ENCODE peak calls at places on chromosome 20, in nine cellular contexts. O is PC-9; L is AG04449; A is naive thymus-derived CD4-positive, alpha-beta T cell; M is cardiac muscle cell; P is astrocyte of the spinal cord; R is ascending aorta; I is fibroblast of lung; T is upper lobe of right lung. V is an unnamed sample.

GRCh38 chr20:2131366-2131765 is 29.7 kb downstream of the STK35 start:
- DNase-seq in A (no peak), M (no peak), R (no peak), O (peak), T (no peak), L (no peak), P (peak), I (peak), V (no peak)

GRCh38 chr20:41279546-41280225 is 37.8 kb downstream of the ZHX3 start:
- DNase-seq in P (no peak), T (no peak), R (no peak), O (no peak), L (no peak), A (no peak), I (no peak), M (no peak), V (no peak)

GRCh38 chr20:41058007-41058673 is 29.5 kb downstream of the TOP1 start:
- DNase-seq in R (no peak), O (no peak), I (peak), T (no peak), P (peak), M (no peak), L (peak), A (peak), V (peak)

GRCh38 chr20:20699144-20699543 is 13.3 kb downstream of the RALGAPA2 start:
- DNase-seq in L (no peak), A (no peak), P (peak), O (no peak), R (no peak), I (no peak), M (no peak), T (no peak), V (no peak)

GRCh38 chr20:51930775-51931174 is 128.5 kb upstream of the SALL4 start:
- DNase-seq in A (no peak), T (no peak), R (no peak), M (no peak), I (peak), L (no peak), P (peak), O (no peak), V (peak)

GRCh38 chr20:17636523-17637412 is 45.3 kb downstream of the RRBP1 start:
- DNase-seq in T (no peak), O (no peak), A (no peak), P (no peak), M (peak), I (no peak), R (no peak), L (no peak), V (no peak)

GRCh38 chr20:62192635-62193034 is 9.8 kb downstream of the MTG2 start:
- DNase-seq in R (no peak), L (no peak), O (no peak), P (no peak), A (no peak), I (no peak), M (no peak), T (no peak), V (no peak)

GRCh38 chr20:43913291-43914025 is 1.2 kb upstream of the TOX2 start:
- DNase-seq in R (peak), A (no peak), T (no peak), I (no peak), M (no peak), P (no peak), O (peak), L (no peak), V (no peak)

GRCh38 chr20:14986026-14986655 is 648.7 kb upstream of the FLRT3 start:
- DNase-seq in L (no peak), T (peak), P (peak), I (no peak), A (no peak), M (no peak), R (no peak), O (peak), V (no peak)

GRCh38 chr20:45176526-45176925 is 1.8 kb downstream of the PI3 start:
- DNase-seq in T (no peak), I (no peak), R (no peak), O (peak), A (no peak), L (no peak), M (no peak), P (no peak), V (no peak)

GRCh38 chr20:37523012-37523391 is 2.0 kb downstream of the NNAT start:
- DNase-seq in I (no peak), R (peak), L (no peak), A (no peak), T (no peak), O (no peak), P (no peak), M (no peak), V (no peak)

GRCh38 chr20:9185511-9185910 is 116.6 kb downstream of the PLCB4 start:
- DNase-seq in M (no peak), A (no peak), O (no peak), P (peak), I (peak), T (no peak), L (no peak), R (no peak), V (peak)

GRCh38 chr20:30606990-30607389 is 650.5 kb upstream of the DEFB115 start:
- DNase-seq in R (no peak), M (no peak), T (no peak), A (no peak), L (no peak), O (no peak), P (no peak), I (no peak), V (no peak)

GRCh38 chr20:43949248-43949647 is 34.6 kb downstream of the TOX2 start:
- DNase-seq in P (no peak), T (no peak), A (no peak), R (no peak), O (no peak), L (no peak), M (no peak), I (no peak), V (no peak)

GRCh38 chr20:38222231-38222922 is 38.2 kb downstream of the KIAA1755 start:
- DNase-seq in P (peak), I (peak), O (peak), A (peak), L (no peak), T (peak), M (peak), R (peak), V (no peak)

GRCh38 chr20:58148891-58149290 is 79.6 kb downstream of the ANKRD60 start:
- DNase-seq in P (no peak), T (no peak), L (no peak), A (no peak), R (peak), O (no peak), M (no peak), I (no peak), V (no peak)

GRCh38 chr20:24702501-24703283 is 233.3 kb downstream of the SYNDIG1 start:
- DNase-seq in A (no peak), P (no peak), T (peak), R (no peak), M (no peak), I (no peak), L (no peak), O (no peak), V (no peak)

GRCh38 chr20:41261790-41262717 is 55.5 kb downstream of the ZHX3 start:
- DNase-seq in L (no peak), O (peak), M (no peak), T (no peak), R (no peak), I (no peak), P (no peak), A (no peak), V (no peak)

GRCh38 chr20:46202758-46203509 is 84.8 kb downstream of the CD40 start:
- DNase-seq in P (no peak), I (no peak), O (no peak), L (no peak), M (no peak), R (no peak), T (no peak), A (no peak), V (no peak)

GRCh38 chr20:58053391-58054055 is 174.9 kb downstream of the ANKRD60 start:
- DNase-seq in A (no peak), O (no peak), M (no peak), P (no peak), L (no peak), I (no peak), T (no peak), R (peak), V (no peak)

GRCh38 chr20:4989570-4989969 is 11.7 kb downstream of the SLC23A2 start:
- DNase-seq in M (no peak), O (no peak), P (no peak), T (no peak), L (no peak), R (no peak), I (no peak), A (no peak), V (no peak)

GRCh38 chr20:52295556-52295955 is 104.0 kb upstream of the ZFP64 start:
- DNase-seq in A (no peak), R (no peak), I (peak), L (no peak), O (peak), M (no peak), P (no peak), T (no peak), V (no peak)

GRCh38 chr20:24842591-24843442 is 106.3 kb upstream of the CST7 start:
- DNase-seq in P (no peak), R (no peak), T (no peak), I (no peak), A (no peak), L (no peak), M (no peak), O (no peak), V (no peak)

GRCh38 chr20:19351542-19351941 is 139.1 kb downstream of the SLC24A3 start:
- DNase-seq in T (no peak), L (no peak), M (no peak), P (no peak), A (no peak), O (no peak), R (no peak), I (no peak), V (no peak)

GRCh38 chr20:44738779-44739477 is 6.7 kb upstream of the KCNK15 start:
- DNase-seq in I (peak), M (peak), O (peak), T (no peak), R (peak), A (peak), L (no peak), P (peak), V (no peak)

GRCh38 chr20:51985013-51985415 is 182.7 kb upstream of the SALL4 start:
- DNase-seq in P (peak), I (peak), T (no peak), A (no peak), M (no peak), R (no peak), L (peak), O (peak), V (peak)

GRCh38 chr20:51335329-51335841 is 207.1 kb downstream of the NFATC2 start:
- DNase-seq in L (peak), M (no peak), R (no peak), T (no peak), I (peak), A (no peak), P (peak), O (peak), V (peak)

GRCh38 chr20:58994390-58995159 is 12.5 kb downstream of the CTSZ start:
- DNase-seq in L (no peak), A (no peak), T (no peak), R (no peak), M (no peak), I (no peak), O (no peak), P (no peak), V (no peak)

GRCh38 chr20:9126527-9126926 is 57.6 kb downstream of the PLCB4 start:
- DNase-seq in I (no peak), R (no peak), M (no peak), T (no peak), L (no peak), A (no peak), O (no peak), P (no peak), V (no peak)

GRCh38 chr20:19249515-19249914 is 37.1 kb downstream of the SLC24A3 start:
- DNase-seq in M (no peak), R (no peak), T (no peak), A (no peak), I (peak), O (no peak), P (no peak), L (no peak), V (no peak)

GRCh38 chr20:45848421-45848820 is 8.8 kb downstream of the ACOT8 start:
- DNase-seq in A (no peak), T (no peak), L (no peak), I (no peak), O (no peak), P (no peak), M (no peak), R (no peak), V (no peak)

GRCh38 chr20:3123542-3123941 is 36.1 kb downstream of the FASTKD5 start:
- DNase-seq in M (no peak), R (no peak), P (no peak), I (no peak), A (no peak), L (no peak), T (no peak), O (no peak), V (peak)

GRCh38 chr20:3158968-3159431 is 665 bp downstream of the FASTKD5 start:
- DNase-seq in P (no peak), L (no peak), M (peak), I (peak), R (no peak), O (no peak), T (no peak), A (no peak), V (no peak)

GRCh38 chr20:58293453-58293852 is 16.1 kb upstream of the RAB22A start:
- DNase-seq in M (peak), O (no peak), R (no peak), A (no peak), L (no peak), P (no peak), T (no peak), I (no peak), V (no peak)

GRCh38 chr20:14720251-14720650 is 382.8 kb upstream of the FLRT3 start:
- DNase-seq in T (no peak), R (no peak), A (no peak), I (no peak), P (no peak), O (no peak), L (no peak), M (no peak), V (no peak)

GRCh38 chr20:23229989-23230388 is 120.6 kb upstream of the NXT1 start:
- DNase-seq in A (no peak), T (no peak), R (no peak), L (no peak), O (no peak), P (no peak), I (no peak), M (no peak), V (no peak)

GRCh38 chr20:62856931-62857619 is 4.5 kb downstream of the TCFL5 start:
- DNase-seq in I (no peak), O (peak), L (no peak), R (no peak), P (no peak), M (no peak), T (no peak), A (no peak), V (no peak)

GRCh38 chr20:36467076-36467999 is 74.0 kb upstream of the MYL9 start:
- DNase-seq in A (no peak), L (no peak), R (peak), M (no peak), I (peak), P (peak), T (no peak), O (no peak), V (no peak)

GRCh38 chr20:60437418-60437817 is 479.2 kb downstream of the CDH26 start:
- DNase-seq in R (no peak), P (no peak), I (no peak), O (no peak), A (no peak), L (no peak), T (no peak), M (no peak), V (no peak)
- H3K4me3 ChIP-seq in R (no peak), P (no peak), I (no peak), O (no peak), A (no peak), L (no peak), T (no peak), M (no peak), V (no peak)

GRCh38 chr20:47318027-47318595 is 38.4 kb downstream of the ZMYND8 start:
- DNase-seq in P (no peak), I (peak), R (no peak), L (no peak), M (peak), O (peak), T (peak), A (no peak), V (peak)

GRCh38 chr20:47317127-47317895 is 39.2 kb downstream of the ZMYND8 start:
- DNase-seq in M (no peak), O (peak), R (peak), A (peak), P (peak), L (peak), I (peak), T (peak), V (peak)

GRCh38 chr20:47319517-47320252 is 36.8 kb downstream of the ZMYND8 start:
- DNase-seq in L (no peak), P (peak), O (peak), A (no peak), R (peak), T (peak), I (peak), M (peak), V (peak)

GRCh38 chr20:47316776-47317126 is 39.7 kb downstream of the ZMYND8 start:
- DNase-seq in I (no peak), A (no peak), T (peak), O (no peak), M (no peak), L (no peak), P (no peak), R (no peak), V (no peak)

DNA sequence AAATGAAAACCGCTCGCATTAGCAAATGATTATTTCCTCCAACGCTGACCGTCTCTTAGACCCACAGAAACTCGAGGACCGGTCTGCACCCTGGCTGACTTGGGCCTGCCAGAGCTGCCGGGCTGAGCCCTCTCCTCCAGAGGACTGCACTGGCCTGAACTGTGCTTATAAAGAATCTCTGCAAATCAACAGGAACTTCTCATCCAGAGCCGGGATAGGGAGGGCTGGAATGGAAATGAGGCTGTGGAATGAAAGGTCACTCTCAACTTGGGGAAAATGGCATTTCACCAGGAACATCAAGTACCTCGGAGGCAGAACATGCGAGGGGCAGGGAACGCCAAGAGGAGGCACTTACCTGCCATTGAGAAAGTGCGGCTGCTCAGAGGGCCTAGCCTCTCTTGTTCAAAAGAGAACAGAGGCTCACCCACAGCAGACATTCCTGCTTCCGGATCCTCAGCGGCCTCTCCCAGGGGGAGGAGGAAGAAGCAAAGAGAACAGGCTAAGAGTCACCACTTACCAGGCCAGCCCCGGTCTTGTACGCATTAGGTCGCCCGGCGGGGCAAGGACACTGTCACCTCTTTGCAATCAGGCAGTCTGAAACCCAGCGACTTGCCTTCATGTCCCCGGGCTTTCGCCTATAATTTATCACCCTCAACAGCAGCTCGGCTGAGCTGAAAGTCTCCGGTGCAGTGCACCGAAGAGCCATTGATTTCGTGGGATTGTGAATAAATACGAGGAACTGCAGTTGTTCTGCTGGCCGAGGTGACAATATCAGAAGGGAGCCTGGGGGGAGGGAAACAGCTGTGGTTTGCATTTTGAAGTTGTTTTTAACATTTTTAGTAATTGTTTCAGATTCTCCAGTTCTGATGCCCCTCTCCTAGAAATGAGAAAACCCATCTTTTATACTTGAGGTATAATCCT is 37.6 kb downstream of the ZMYND8 start:
- DNase-seq in T (peak), I (peak), O (peak), M (peak), R (peak), A (peak), L (no peak), P (peak), V (peak)
- H3K4me3 ChIP-seq in T (peak), I (peak), O (peak), M (no peak), R (peak), A (no peak), L (peak), P (peak), V (peak)

DNA sequence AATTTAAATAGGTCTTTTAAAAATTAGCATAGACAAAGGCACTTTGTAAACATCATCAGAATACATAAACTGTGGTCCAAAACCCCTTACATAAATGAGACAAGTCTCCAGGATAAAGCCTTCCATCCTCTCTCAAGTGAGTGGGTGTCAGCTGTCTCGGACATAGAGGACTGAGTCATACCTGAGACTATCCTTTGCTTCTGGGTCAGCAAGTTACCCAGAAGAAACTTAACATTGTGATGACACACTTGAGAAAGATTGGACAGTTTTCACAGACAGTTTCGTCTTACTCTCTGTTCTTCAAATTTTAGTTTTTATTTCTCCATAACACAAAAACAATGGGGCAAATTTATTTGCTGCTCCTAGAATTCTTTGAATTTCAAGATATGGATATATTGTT is 838.0 kb downstream of the DHX35 start:
- DNase-seq in R (no peak), A (no peak), T (no peak), I (peak), M (no peak), O (no peak), P (peak), L (peak), V (peak)
- H3K4me3 ChIP-seq in R (no peak), A (no peak), T (no peak), I (no peak), M (no peak), O (no peak), P (no peak), L (no peak), V (no peak)

DNA sequence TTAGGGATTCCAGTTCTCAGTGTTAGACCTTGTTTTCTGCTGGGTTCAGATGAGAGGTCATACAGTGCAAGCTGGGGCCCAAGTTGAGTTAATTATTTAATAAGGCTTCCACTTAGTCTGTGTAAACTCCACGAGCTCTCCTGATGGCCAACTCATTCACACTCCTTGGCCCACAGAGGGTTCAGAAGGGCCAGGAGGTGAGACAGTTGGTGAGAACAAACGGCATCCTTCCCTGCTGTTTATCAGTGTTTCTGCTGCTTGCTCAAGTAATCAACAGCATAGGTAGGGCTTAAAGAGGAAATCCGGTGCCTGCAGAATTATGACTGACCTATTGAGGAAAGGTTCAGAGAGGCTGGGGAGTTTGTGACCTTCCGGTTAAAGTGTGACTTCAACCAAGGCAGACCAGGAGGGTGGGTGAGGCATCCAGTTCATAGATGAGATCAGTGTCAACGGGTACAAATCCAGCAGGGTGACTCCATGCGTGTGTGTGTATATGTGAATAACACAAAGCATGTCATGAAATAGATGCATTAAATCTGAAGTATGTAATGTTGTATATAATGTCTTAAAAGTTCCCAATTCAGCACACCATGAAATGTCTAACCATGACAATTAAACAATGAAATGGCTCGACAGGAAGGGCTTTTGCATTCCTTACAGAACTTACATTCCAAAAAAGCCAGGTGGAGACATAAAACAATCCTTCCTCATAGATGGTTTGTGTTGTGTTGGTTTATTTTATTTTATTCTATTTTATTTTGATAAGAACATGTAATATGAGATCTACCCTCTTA is 37.4 kb upstream of the BCAS1 start:
- DNase-seq in T (no peak), L (no peak), P (no peak), A (no peak), O (no peak), R (no peak), M (no peak), I (no peak), V (no peak)
- H3K4me3 ChIP-seq in T (no peak), L (no peak), P (no peak), A (no peak), O (no peak), R (no peak), M (no peak), I (no peak), V (no peak)

GRCh38 chr20:34300809-34301586 is 2.2 kb downstream of the AHCY start:
- DNase-seq in M (peak), I (no peak), R (no peak), O (no peak), L (no peak), A (no peak), P (no peak), T (no peak), V (no peak)
- H3K4me3 ChIP-seq in M (no peak), I (no peak), R (no peak), O (peak), L (no peak), A (no peak), P (no peak), T (no peak), V (no peak)

V was measured in skeletal muscle cell.